ENCODE peak calls at places on chromosomes 5 and 9, in eight cellular contexts. One of them, this sample, is unnamed.

GRCh38 chr5:170338933-170339779 is 41.6 kb upstream of the LCP2 start:
- DNase-seq in posterior cingulate gyrus: no peak
- DNase-seq in stimulated activated CD4-positive, alpha-beta T cell treated with anti-CD3 and anti-CD28 coated beads, Interleukin-1b, Interleukin-23, amount 100 ng/mL, for 1 hour: peak
- DNase-seq in GM12865: peak
- DNase-seq in cardiac fibroblast: no peak
- DNase-seq in EH: no peak
- DNase-seq in mesendoderm: peak
- DNase-seq in NCI-H1694: no peak
- DNase-seq in this sample: no peak

GRCh38 chr5:161966544-161966943 is 101.0 kb upstream of the GABRG2 start:
- DNase-seq in posterior cingulate gyrus: no peak
- DNase-seq in stimulated activated CD4-positive, alpha-beta T cell treated with anti-CD3 and anti-CD28 coated beads, Interleukin-1b, Interleukin-23, amount 100 ng/mL, for 1 hour: no peak
- DNase-seq in GM12865: peak
- DNase-seq in cardiac fibroblast: peak
- DNase-seq in EH: no peak
- DNase-seq in mesendoderm: peak
- DNase-seq in NCI-H1694: peak
- DNase-seq in this sample: no peak

GRCh38 chr5:77936365-77936693 is 160.2 kb upstream of the TBCA start:
- DNase-seq in posterior cingulate gyrus: no peak
- DNase-seq in stimulated activated CD4-positive, alpha-beta T cell treated with anti-CD3 and anti-CD28 coated beads, Interleukin-1b, Interleukin-23, amount 100 ng/mL, for 1 hour: no peak
- DNase-seq in GM12865: peak
- DNase-seq in cardiac fibroblast: no peak
- DNase-seq in EH: no peak
- DNase-seq in mesendoderm: no peak
- DNase-seq in NCI-H1694: no peak
- DNase-seq in this sample: no peak

GRCh38 chr9:137811283-137811870 is 66.2 kb upstream of the CACNA1B start:
- DNase-seq in posterior cingulate gyrus: no peak
- DNase-seq in stimulated activated CD4-positive, alpha-beta T cell treated with anti-CD3 and anti-CD28 coated beads, Interleukin-1b, Interleukin-23, amount 100 ng/mL, for 1 hour: no peak
- DNase-seq in GM12865: no peak
- DNase-seq in cardiac fibroblast: no peak
- DNase-seq in EH: no peak
- DNase-seq in mesendoderm: no peak
- DNase-seq in NCI-H1694: no peak
- DNase-seq in this sample: no peak

GRCh38 chr5:15326932-15327331 is 173.0 kb upstream of the FBXL7 start:
- DNase-seq in posterior cingulate gyrus: no peak
- DNase-seq in stimulated activated CD4-positive, alpha-beta T cell treated with anti-CD3 and anti-CD28 coated beads, Interleukin-1b, Interleukin-23, amount 100 ng/mL, for 1 hour: no peak
- DNase-seq in GM12865: no peak
- DNase-seq in cardiac fibroblast: no peak
- DNase-seq in EH: no peak
- DNase-seq in mesendoderm: no peak
- DNase-seq in NCI-H1694: no peak
- DNase-seq in this sample: no peak

GRCh38 chr9:135488013-135488330 is 8.4 kb downstream of the PPP1R26 start:
- DNase-seq in posterior cingulate gyrus: no peak
- DNase-seq in stimulated activated CD4-positive, alpha-beta T cell treated with anti-CD3 and anti-CD28 coated beads, Interleukin-1b, Interleukin-23, amount 100 ng/mL, for 1 hour: no peak
- DNase-seq in GM12865: no peak
- DNase-seq in cardiac fibroblast: no peak
- DNase-seq in EH: no peak
- DNase-seq in mesendoderm: no peak
- DNase-seq in NCI-H1694: no peak
- DNase-seq in this sample: no peak

GRCh38 chr5:82111191-82111590 is 139.4 kb downstream of the ATG10 start:
- DNase-seq in posterior cingulate gyrus: no peak
- DNase-seq in stimulated activated CD4-positive, alpha-beta T cell treated with anti-CD3 and anti-CD28 coated beads, Interleukin-1b, Interleukin-23, amount 100 ng/mL, for 1 hour: no peak
- DNase-seq in GM12865: peak
- DNase-seq in cardiac fibroblast: peak
- DNase-seq in EH: peak
- DNase-seq in mesendoderm: no peak
- DNase-seq in NCI-H1694: no peak
- DNase-seq in this sample: no peak

GRCh38 chr9:127537014-127537413 is 75.1 kb upstream of the STXBP1 start:
- DNase-seq in posterior cingulate gyrus: no peak
- DNase-seq in stimulated activated CD4-positive, alpha-beta T cell treated with anti-CD3 and anti-CD28 coated beads, Interleukin-1b, Interleukin-23, amount 100 ng/mL, for 1 hour: no peak
- DNase-seq in GM12865: no peak
- DNase-seq in cardiac fibroblast: peak
- DNase-seq in EH: peak
- DNase-seq in mesendoderm: no peak
- DNase-seq in NCI-H1694: peak
- DNase-seq in this sample: no peak

GRCh38 chr9:98953877-98954610 is 10.3 kb downstream of the COL15A1 start:
- DNase-seq in posterior cingulate gyrus: no peak
- DNase-seq in stimulated activated CD4-positive, alpha-beta T cell treated with anti-CD3 and anti-CD28 coated beads, Interleukin-1b, Interleukin-23, amount 100 ng/mL, for 1 hour: no peak
- DNase-seq in GM12865: no peak
- DNase-seq in cardiac fibroblast: no peak
- DNase-seq in EH: no peak
- DNase-seq in mesendoderm: no peak
- DNase-seq in NCI-H1694: no peak
- DNase-seq in this sample: no peak

GRCh38 chr5:109558952-109559351 is 130.8 kb upstream of the MAN2A1 start:
- DNase-seq in posterior cingulate gyrus: no peak
- DNase-seq in stimulated activated CD4-positive, alpha-beta T cell treated with anti-CD3 and anti-CD28 coated beads, Interleukin-1b, Interleukin-23, amount 100 ng/mL, for 1 hour: no peak
- DNase-seq in GM12865: no peak
- DNase-seq in cardiac fibroblast: peak
- DNase-seq in EH: no peak
- DNase-seq in mesendoderm: no peak
- DNase-seq in NCI-H1694: no peak
- DNase-seq in this sample: no peak

GRCh38 chr9:76887003-76887821 is 18.7 kb downstream of the PRUNE2 start:
- DNase-seq in posterior cingulate gyrus: no peak
- DNase-seq in stimulated activated CD4-positive, alpha-beta T cell treated with anti-CD3 and anti-CD28 coated beads, Interleukin-1b, Interleukin-23, amount 100 ng/mL, for 1 hour: no peak
- DNase-seq in GM12865: peak
- DNase-seq in cardiac fibroblast: no peak
- DNase-seq in EH: no peak
- DNase-seq in mesendoderm: no peak
- DNase-seq in NCI-H1694: no peak
- DNase-seq in this sample: no peak

GRCh38 chr9:63817622-63818518 is 1467.1 kb downstream of the FOXD4L5 start:
- DNase-seq in posterior cingulate gyrus: peak
- DNase-seq in stimulated activated CD4-positive, alpha-beta T cell treated with anti-CD3 and anti-CD28 coated beads, Interleukin-1b, Interleukin-23, amount 100 ng/mL, for 1 hour: peak
- DNase-seq in GM12865: peak
- DNase-seq in cardiac fibroblast: peak
- DNase-seq in EH: peak
- DNase-seq in mesendoderm: peak
- DNase-seq in NCI-H1694: no peak
- DNase-seq in this sample: no peak

GRCh38 chr9:89349607-89350006 is 31.3 kb downstream of the SECISBP2 start:
- DNase-seq in posterior cingulate gyrus: no peak
- DNase-seq in stimulated activated CD4-positive, alpha-beta T cell treated with anti-CD3 and anti-CD28 coated beads, Interleukin-1b, Interleukin-23, amount 100 ng/mL, for 1 hour: no peak
- DNase-seq in GM12865: no peak
- DNase-seq in cardiac fibroblast: no peak
- DNase-seq in EH: no peak
- DNase-seq in mesendoderm: no peak
- DNase-seq in NCI-H1694: no peak
- DNase-seq in this sample: no peak

GRCh38 chr5:40410939-40411635 is 268.6 kb upstream of the PTGER4 start:
- DNase-seq in posterior cingulate gyrus: no peak
- DNase-seq in stimulated activated CD4-positive, alpha-beta T cell treated with anti-CD3 and anti-CD28 coated beads, Interleukin-1b, Interleukin-23, amount 100 ng/mL, for 1 hour: no peak
- DNase-seq in GM12865: no peak
- DNase-seq in cardiac fibroblast: peak
- DNase-seq in EH: peak
- DNase-seq in mesendoderm: no peak
- DNase-seq in NCI-H1694: no peak
- DNase-seq in this sample: no peak

GRCh38 chr9:111872886-111873285 is 23.7 kb upstream of the UGCG start:
- DNase-seq in posterior cingulate gyrus: no peak
- DNase-seq in stimulated activated CD4-positive, alpha-beta T cell treated with anti-CD3 and anti-CD28 coated beads, Interleukin-1b, Interleukin-23, amount 100 ng/mL, for 1 hour: no peak
- DNase-seq in GM12865: no peak
- DNase-seq in cardiac fibroblast: no peak
- DNase-seq in EH: no peak
- DNase-seq in mesendoderm: peak
- DNase-seq in NCI-H1694: no peak
- DNase-seq in this sample: no peak

GRCh38 chr5:35185518-35185917 is 44.8 kb downstream of the PRLR start:
- DNase-seq in posterior cingulate gyrus: no peak
- DNase-seq in stimulated activated CD4-positive, alpha-beta T cell treated with anti-CD3 and anti-CD28 coated beads, Interleukin-1b, Interleukin-23, amount 100 ng/mL, for 1 hour: no peak
- DNase-seq in GM12865: no peak
- DNase-seq in cardiac fibroblast: no peak
- DNase-seq in EH: no peak
- DNase-seq in mesendoderm: no peak
- DNase-seq in NCI-H1694: no peak
- DNase-seq in this sample: no peak

GRCh38 chr5:27388755-27389154 is 350.4 kb upstream of the CDH9 start:
- DNase-seq in posterior cingulate gyrus: no peak
- DNase-seq in stimulated activated CD4-positive, alpha-beta T cell treated with anti-CD3 and anti-CD28 coated beads, Interleukin-1b, Interleukin-23, amount 100 ng/mL, for 1 hour: no peak
- DNase-seq in GM12865: no peak
- DNase-seq in cardiac fibroblast: no peak
- DNase-seq in EH: no peak
- DNase-seq in mesendoderm: no peak
- DNase-seq in NCI-H1694: no peak
- DNase-seq in this sample: no peak

GRCh38 chr9:35907732-35908483 is 1.4 kb upstream of the SPAAR start:
- DNase-seq in posterior cingulate gyrus: no peak
- DNase-seq in stimulated activated CD4-positive, alpha-beta T cell treated with anti-CD3 and anti-CD28 coated beads, Interleukin-1b, Interleukin-23, amount 100 ng/mL, for 1 hour: no peak
- DNase-seq in GM12865: no peak
- DNase-seq in cardiac fibroblast: peak
- DNase-seq in EH: peak
- DNase-seq in mesendoderm: peak
- DNase-seq in NCI-H1694: peak
- DNase-seq in this sample: no peak

GRCh38 chr9:99579964-99580363 is 241.7 kb upstream of the NR4A3 start:
- DNase-seq in posterior cingulate gyrus: no peak
- DNase-seq in stimulated activated CD4-positive, alpha-beta T cell treated with anti-CD3 and anti-CD28 coated beads, Interleukin-1b, Interleukin-23, amount 100 ng/mL, for 1 hour: no peak
- DNase-seq in GM12865: no peak
- DNase-seq in cardiac fibroblast: no peak
- DNase-seq in EH: peak
- DNase-seq in mesendoderm: no peak
- DNase-seq in NCI-H1694: no peak
- DNase-seq in this sample: no peak